ENCODE peak calls at places on chromosome 20, in four cellular contexts. M is H1, D is neuronal stem cell, R is trophoblast cell. O is an unnamed sample.

GRCh38 chr20:63968136-63968927 is 1.4 kb downstream of the ZNF512B start:
- DNase-seq in M (no peak), D (no peak), R (peak; percentile 33), O (no peak)

GRCh38 chr20:50987493-50988210 is 29.0 kb downstream of the MOCS3 start:
- DNase-seq in M (no peak), R (peak; percentile 94), D (peak; percentile 88), O (peak; percentile 89)

GRCh38 chr20:48146303-48146702 is 361.0 kb upstream of the SULF2 start:
- DNase-seq in D (no peak), R (no peak), M (no peak), O (no peak)

GRCh38 chr20:33545763-33546162 is 55.9 kb downstream of the CBFA2T2 start:
- DNase-seq in D (no peak), R (no peak), M (no peak), O (no peak)

GRCh38 chr20:37776049-37776448 is 82.2 kb downstream of the CTNNBL1 start:
- DNase-seq in M (no peak), R (no peak), D (no peak), O (no peak)

GRCh38 chr20:51491393-51491792 is 51.1 kb downstream of the NFATC2 start:
- DNase-seq in M (no peak), R (no peak), D (no peak), O (no peak)

GRCh38 chr20:53613748-53614147 is 20.1 kb upstream of the ZNF217 start:
- DNase-seq in R (no peak), M (no peak), D (no peak), O (no peak)

GRCh38 chr20:3710703-3711417 is 1.5 kb downstream of the SIGLEC1 start:
- DNase-seq in R (peak; percentile 70), D (peak; percentile 80), M (peak; percentile 33), O (peak; percentile 60)

GRCh38 chr20:5540091-5540490 is 210.1 kb upstream of the SHLD1 start:
- DNase-seq in R (no peak), M (no peak), D (no peak), O (no peak)

GRCh38 chr20:44460795-44461141 is 14.9 kb upstream of the TTPAL start:
- DNase-seq in M (no peak), D (no peak), R (no peak), O (peak; percentile 21)

GRCh38 chr20:45918779-45919535 is 7.0 kb upstream of the PLTP start:
- DNase-seq in D (no peak), R (peak; percentile 74), M (no peak), O (peak; percentile 42)

GRCh38 chr20:40686434-40686882 is 2.6 kb downstream of the MAFB start:
- DNase-seq in D (no peak), M (no peak), R (no peak), O (no peak)

GRCh38 chr20:2984956-2985661 is 58.3 kb upstream of the GNRH2 start:
- DNase-seq in M (no peak), R (peak; percentile 68), D (no peak), O (peak; percentile 70)

GRCh38 chr20:52193133-52193532 is 1.6 kb upstream of the ZFP64 start:
- DNase-seq in R (no peak), M (no peak), D (no peak), O (no peak)

DNA sequence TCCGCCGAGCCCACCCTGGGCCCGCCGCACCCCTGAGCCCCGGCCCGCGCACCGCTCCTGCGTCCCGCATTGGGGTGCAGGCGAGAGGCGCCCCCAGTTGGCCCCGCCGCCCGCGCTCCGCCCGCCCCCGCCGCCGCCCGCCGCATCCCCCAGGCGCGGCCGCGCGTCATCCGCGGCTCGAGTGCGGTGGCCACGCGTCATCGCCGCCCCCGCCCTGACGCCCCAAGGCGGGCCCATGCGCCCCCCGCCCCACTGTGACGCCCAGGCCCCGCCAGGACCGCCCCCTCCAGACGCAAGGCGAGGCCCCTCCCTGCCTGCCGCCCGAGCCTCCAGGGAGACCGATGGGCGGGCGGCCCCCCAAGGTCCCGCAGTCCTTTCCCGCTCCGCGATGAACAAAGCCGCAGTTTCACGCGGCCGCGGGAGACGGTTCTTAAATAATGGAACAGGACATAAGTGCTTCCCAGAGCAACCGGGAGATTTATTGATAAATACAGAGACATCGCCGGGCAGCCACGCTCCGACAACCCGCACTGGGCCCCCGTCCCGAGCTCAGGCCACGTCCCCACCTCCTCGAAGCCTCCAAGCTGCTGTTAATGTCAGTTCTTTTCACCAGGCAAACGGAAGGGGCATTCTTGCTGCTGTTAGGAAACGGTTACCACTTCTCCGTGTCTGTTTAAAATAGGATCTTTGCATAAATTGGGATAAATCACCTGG is at the start of gene ANKRD60:
- DNase-seq in R (peak; percentile 10), D (peak; percentile 54), M (no peak), O (peak; percentile 62)
- H2BK12ac ChIP-seq in R (no peak within 1 kb of the TSS), D (no peak within 1 kb of the TSS), M (peak within 1 kb of the TSS; percentile 68), O (no peak within 1 kb of the TSS)

GRCh38 chr20:25525295-25525694 is 60.0 kb downstream of the NINL start:
- DNase-seq in R (no peak), M (no peak), D (no peak), O (no peak)

GRCh38 chr20:25529295-25529951 is 55.9 kb downstream of the NINL start:
- DNase-seq in D (no peak), R (no peak), M (no peak), O (no peak)

GRCh38 chr20:25525857-25526256 is 59.5 kb downstream of the NINL start:
- DNase-seq in R (peak; percentile 59), D (no peak), M (no peak), O (peak; percentile 93)

GRCh38 chr20:25527949-25528348 is 57.4 kb downstream of the NINL start:
- DNase-seq in R (no peak), D (no peak), M (no peak), O (no peak)

GRCh38 chr20:25526446-25526845 is 58.9 kb downstream of the NINL start:
- DNase-seq in D (no peak), R (no peak), M (no peak), O (peak; percentile 20)
- H3K4me3 ChIP-seq in D (no peak overlapping the region), R (no peak overlapping the region), M (no peak overlapping the region), O (no peak overlapping the region)

GRCh38 chr20:34776177-34776576 is 49.3 kb downstream of the NCOA6 start:
- DNase-seq in M (no peak), R (no peak), D (no peak), O (no peak)
- H3K9me3 ChIP-seq in M (no peaks in the 10 kb centered on the region), R (no peaks in the 10 kb centered on the region), D (no peaks in the 10 kb centered on the region), O (no peaks in the 10 kb centered on the region)

DNA sequence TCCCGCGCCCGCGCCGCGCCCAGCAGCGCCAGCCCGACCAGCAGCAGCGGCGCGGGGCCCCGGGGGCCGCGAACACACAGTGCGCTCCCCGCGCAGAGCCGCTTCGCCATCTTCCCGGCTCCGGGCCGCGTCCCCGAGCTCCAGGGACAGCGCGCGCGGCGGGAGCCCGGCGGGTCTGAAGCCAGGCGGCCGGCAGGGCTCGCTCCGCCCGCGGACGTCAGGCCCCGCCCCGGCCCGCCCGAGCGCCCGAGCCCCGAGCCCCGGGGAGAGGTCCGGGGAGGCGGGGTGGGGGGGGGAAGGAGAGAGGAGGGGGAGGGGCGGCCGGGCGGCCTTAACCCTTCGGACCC is at the start of gene LAMA5:
- DNase-seq in D (peak; percentile 77), M (no peak), R (no peak), O (no peak)
- H2BK12ac ChIP-seq in D (peak within 1 kb of the TSS; percentile 98), M (peak within 1 kb of the TSS; percentile 90), R (peak within 1 kb of the TSS; percentile 39), O (peak within 1 kb of the TSS; percentile 66)